ENCODE peak calls at places on chromosomes 5 and 9, in five cellular contexts. Z is GM12865, S is heart left ventricle, Y is HL-60, R is breast epithelium. Q is an unnamed sample.

GRCh38 chr5:34587355-34588241 is 68.5 kb upstream of the RAI14 start:
- DNase-seq in Z (peak; percentile 58), S (no peak), Y (no peak), R (no peak), Q (peak; percentile 74)

GRCh38 chr5:40359854-40360253 is 319.9 kb upstream of the PTGER4 start:
- DNase-seq in Z (no peak), S (no peak), Y (no peak), R (no peak), Q (no peak)

GRCh38 chr9:123929177-123929869 is 603 bp downstream of the DENND1A start:
- DNase-seq in Z (peak; percentile 66), S (no peak), Y (no peak), R (no peak), Q (no peak)

GRCh38 chr9:107260437-107261081 is 22.5 kb upstream of the RAD23B start:
- DNase-seq in Z (peak; percentile 87), S (no peak), Y (no peak), R (no peak), Q (no peak)

GRCh38 chr5:111043712-111044506 is 27.6 kb upstream of the TSLP start:
- DNase-seq in Z (no peak), S (no peak), Y (no peak), R (no peak), Q (peak; percentile 14)

GRCh38 chr9:37621299-37621934 is 29.0 kb upstream of the TOMM5 start:
- DNase-seq in Z (no peak), S (no peak), Y (no peak), R (no peak), Q (peak; percentile 11)

GRCh38 chr9:530681-531080 is 310.8 kb upstream of the DMRT1 start:
- DNase-seq in Z (no peak), S (no peak), Y (no peak), R (peak; percentile 68), Q (peak; percentile 44)

GRCh38 chr5:61151893-61152292 is 10.4 kb downstream of the SMIM15 start:
- DNase-seq in Z (no peak), S (no peak), Y (no peak), R (no peak), Q (no peak)

GRCh38 chr5:68529581-68529980 is 314.0 kb downstream of the PIK3R1 start:
- DNase-seq in Z (no peak), S (no peak), Y (no peak), R (no peak), Q (no peak)

GRCh38 chr9:87725900-87726709 is at the start of gene CTSL:
- DNase-seq in Z (no peak), S (peak; percentile 95), Y (peak; percentile 51), R (peak; percentile 82), Q (peak; percentile 90)

GRCh38 chr5:97096096-97096648 is 46.2 kb downstream of the LIX1 start:
- DNase-seq in Z (no peak), S (no peak), Y (no peak), R (no peak), Q (peak; percentile 6)

GRCh38 chr5:134070979-134071849 is 43.3 kb upstream of the TCF7 start:
- DNase-seq in Z (peak; percentile 73), S (no peak), Y (no peak), R (no peak), Q (peak; percentile 7)

GRCh38 chr5:134072471-134073220 is 41.8 kb upstream of the TCF7 start:
- DNase-seq in Z (no peak), S (no peak), Y (no peak), R (no peak), Q (no peak)

GRCh38 chr5:134071850-134072207 is 42.7 kb upstream of the TCF7 start:
- DNase-seq in Z (no peak), S (no peak), Y (no peak), R (no peak), Q (no peak)

GRCh38 chr5:134070648-134070978 is 43.9 kb upstream of the TCF7 start:
- DNase-seq in Z (no peak), S (no peak), Y (no peak), R (no peak), Q (peak; percentile 61)

GRCh38 chr5:134069553-134069952 is 44.9 kb upstream of the TCF7 start:
- DNase-seq in Z (no peak), S (no peak), Y (no peak), R (no peak), Q (no peak)
- H3K4me3 ChIP-seq in Z (no peak overlapping the region), S (no peak overlapping the region), Y (no peak overlapping the region), R (no peak overlapping the region), Q (no peak overlapping the region)

GRCh38 chr9:110880123-110880522 is 158.1 kb downstream of the LPAR1 start:
- DNase-seq in Z (no peak), S (no peak), Y (no peak), R (no peak), Q (peak; percentile 64)
- TF ChIP-seq CTCF in Z (no peak), S (no peak), Y (no peak), R (no peak), Q (no peak)

GRCh38 chr5:173265433-173265832 is 30.4 kb upstream of the NKX2-5 start:
- DNase-seq in Z (no peak), S (peak; percentile 81), Y (no peak), R (no peak), Q (no peak)

GRCh38 chr5:173268750-173269580 is 34.0 kb upstream of the NKX2-5 start:
- DNase-seq in Z (no peak), S (peak; percentile 74), Y (no peak), R (no peak), Q (no peak)

GRCh38 chr5:173274771-173275170 is 39.8 kb upstream of the NKX2-5 start:
- DNase-seq in Z (no peak), S (no peak), Y (no peak), R (no peak), Q (no peak)

DNA sequence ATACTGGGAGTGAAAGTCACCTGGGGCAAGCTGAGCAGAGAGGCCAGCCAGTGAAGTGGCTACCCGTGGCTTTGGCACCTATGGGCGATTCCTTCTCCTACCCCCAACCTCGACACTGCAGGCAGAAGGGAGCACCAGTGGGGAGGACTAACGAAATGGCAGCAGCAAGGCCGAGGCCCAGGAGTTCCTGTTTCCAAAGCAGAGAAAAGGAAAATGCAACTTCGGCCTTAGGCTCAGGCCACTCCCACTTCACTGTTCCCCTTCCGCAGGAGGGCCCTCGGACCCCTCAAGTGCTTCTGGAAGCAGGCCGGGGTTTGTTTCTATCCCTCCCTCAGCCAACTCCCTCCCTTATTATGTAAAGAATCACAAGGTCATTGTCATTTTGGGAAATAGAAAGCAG is 36.4 kb upstream of the NKX2-5 start:
- DNase-seq in Z (peak; percentile 34), S (no peak), Y (no peak), R (no peak), Q (no peak)
- H3K4me3 ChIP-seq in Z (no peak overlapping the region), S (no peak overlapping the region), Y (no peak overlapping the region), R (no peak overlapping the region), Q (no peak overlapping the region)

GRCh38 chr9:84669293-84670105 is at the start of gene NTRK2:
- DNase-seq in Z (peak; percentile 28), S (peak; percentile 30), Y (no peak), R (peak; percentile 59), Q (peak; percentile 12)

GRCh38 chr9:84667571-84668203 is 1.8 kb upstream of the NTRK2 start:
- DNase-seq in Z (peak; percentile 26), S (peak; percentile 20), Y (peak; percentile 24), R (peak; percentile 50), Q (peak; percentile 39)

GRCh38 chr9:84670106-84670800 is 724 bp downstream of the NTRK2 start:
- DNase-seq in Z (no peak), S (peak; percentile 22), Y (no peak), R (no peak), Q (no peak)

GRCh38 chr9:84669008-84669292 is 579 bp upstream of the NTRK2 start:
- DNase-seq in Z (no peak), S (no peak), Y (no peak), R (no peak), Q (no peak)

DNA sequence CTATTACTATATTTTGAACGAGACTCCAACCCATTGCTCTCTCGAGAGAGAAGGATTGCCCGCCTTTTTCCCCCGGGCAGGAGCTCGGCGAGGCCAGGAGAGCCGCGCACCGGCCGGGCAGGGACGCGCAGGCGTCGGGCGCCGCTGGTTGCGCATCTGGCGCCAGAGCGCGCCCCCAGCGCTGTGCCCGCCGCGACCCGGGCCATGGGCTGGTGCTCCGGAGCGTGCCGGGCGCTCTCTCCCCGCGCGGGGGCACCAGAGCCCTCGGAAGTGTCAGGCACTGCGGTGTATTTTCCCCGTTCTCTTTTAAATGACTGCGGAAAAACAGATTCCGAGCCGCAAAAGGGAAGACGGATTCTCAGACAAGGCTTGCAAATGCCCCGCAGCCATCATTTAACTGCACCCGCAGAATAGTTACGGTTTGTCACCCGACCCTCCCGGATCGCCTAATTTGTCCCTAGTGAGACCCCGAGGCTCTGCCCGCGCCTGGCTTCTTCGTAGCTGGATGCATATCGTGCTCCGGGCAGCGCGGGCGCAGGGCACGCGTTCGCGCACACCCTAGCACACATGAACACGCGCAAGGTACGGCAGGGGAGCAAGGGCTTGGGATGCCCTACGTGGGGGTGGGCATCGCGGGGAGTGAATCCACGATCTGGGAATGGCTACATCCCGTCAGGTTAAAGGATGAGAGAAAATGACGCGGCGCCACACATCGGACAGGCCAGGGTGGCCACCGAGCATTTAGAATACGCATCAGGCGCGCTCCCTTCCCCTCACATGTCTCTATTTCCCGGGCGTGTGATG is 1.1 kb upstream of the NTRK2 start:
- DNase-seq in Z (peak; percentile 61), S (peak; percentile 68), Y (peak; percentile 31), R (peak; percentile 78), Q (peak; percentile 54)
- TF ChIP-seq CTCF in Z (peak; percentile 58), S (peak; percentile 61), Y (peak; percentile 22), R (peak; percentile 41), Q (peak; percentile 27)